ENCODE peak calls at places on chromosomes 2 and 18, in five cellular contexts. One of them, this sample, is unnamed.

GRCh38 chr2:160294339-160294803 is 94.3 kb upstream of the ITGB6 start:
- DNase-seq in dorsolateral prefrontal cortex: no peak
- DNase-seq in uterus: peak
- DNase-seq in right cardiac atrium: peak
- DNase-seq in T-cell: no peak
- DNase-seq in this sample: no peak

GRCh38 chr2:28390857-28391563 is 1.6 kb upstream of the FOSL2 start:
- DNase-seq in dorsolateral prefrontal cortex: peak
- DNase-seq in uterus: peak
- DNase-seq in right cardiac atrium: peak
- DNase-seq in T-cell: no peak
- DNase-seq in this sample: peak

GRCh38 chr2:219523031-219523671 is 8.9 kb downstream of the ASIC4 start:
- DNase-seq in dorsolateral prefrontal cortex: no peak
- DNase-seq in uterus: peak
- DNase-seq in right cardiac atrium: no peak
- DNase-seq in T-cell: no peak
- DNase-seq in this sample: no peak

GRCh38 chr2:67641709-67642397 is 244.7 kb downstream of the ETAA1 start:
- DNase-seq in dorsolateral prefrontal cortex: no peak
- DNase-seq in uterus: peak
- DNase-seq in right cardiac atrium: no peak
- DNase-seq in T-cell: no peak
- DNase-seq in this sample: no peak

GRCh38 chr2:239040152-239040761 is 192.4 kb downstream of the TWIST2 start:
- DNase-seq in dorsolateral prefrontal cortex: peak
- DNase-seq in uterus: no peak
- DNase-seq in right cardiac atrium: no peak
- DNase-seq in T-cell: no peak
- DNase-seq in this sample: no peak

GRCh38 chr2:111122631-111123421 is 2.1 kb downstream of the BCL2L11 start:
- DNase-seq in dorsolateral prefrontal cortex: peak
- DNase-seq in uterus: peak
- DNase-seq in right cardiac atrium: peak
- DNase-seq in T-cell: no peak
- DNase-seq in this sample: peak

GRCh38 chr2:239097428-239097696 is 249.5 kb downstream of the TWIST2 start:
- DNase-seq in dorsolateral prefrontal cortex: no peak
- DNase-seq in uterus: no peak
- DNase-seq in right cardiac atrium: no peak
- DNase-seq in T-cell: no peak
- DNase-seq in this sample: no peak

GRCh38 chr2:3154694-3155093 is 222.9 kb downstream of the EIPR1 start:
- DNase-seq in dorsolateral prefrontal cortex: no peak
- DNase-seq in uterus: no peak
- DNase-seq in right cardiac atrium: no peak
- DNase-seq in T-cell: no peak
- DNase-seq in this sample: no peak

GRCh38 chr2:206728277-206729199 is 10.3 kb upstream of the DYTN start:
- DNase-seq in dorsolateral prefrontal cortex: peak
- DNase-seq in uterus: no peak
- DNase-seq in right cardiac atrium: no peak
- DNase-seq in T-cell: no peak
- DNase-seq in this sample: peak

GRCh38 chr18:32730068-32730467 is 42.8 kb downstream of the KLHL14 start:
- DNase-seq in dorsolateral prefrontal cortex: no peak
- DNase-seq in uterus: no peak
- DNase-seq in right cardiac atrium: no peak
- DNase-seq in T-cell: no peak
- DNase-seq in this sample: no peak

GRCh38 chr2:238797537-238797936 is 50.3 kb upstream of the TWIST2 start:
- DNase-seq in dorsolateral prefrontal cortex: no peak
- DNase-seq in uterus: no peak
- DNase-seq in right cardiac atrium: no peak
- DNase-seq in T-cell: no peak
- DNase-seq in this sample: no peak

GRCh38 chr2:120343433-120344105 is 2.4 kb upstream of the INHBB start:
- DNase-seq in dorsolateral prefrontal cortex: peak
- DNase-seq in uterus: peak
- DNase-seq in right cardiac atrium: peak
- DNase-seq in T-cell: peak
- DNase-seq in this sample: peak

GRCh38 chr18:28422577-28422976 is 245.6 kb upstream of the CDH2 start:
- DNase-seq in dorsolateral prefrontal cortex: no peak
- DNase-seq in uterus: no peak
- DNase-seq in right cardiac atrium: no peak
- DNase-seq in T-cell: no peak
- DNase-seq in this sample: no peak

GRCh38 chr2:149065236-149065635 is 26.7 kb downstream of the LYPD6B start:
- DNase-seq in dorsolateral prefrontal cortex: no peak
- DNase-seq in uterus: no peak
- DNase-seq in right cardiac atrium: no peak
- DNase-seq in T-cell: no peak
- DNase-seq in this sample: no peak

GRCh38 chr2:199903111-199903510 is 8.0 kb upstream of the C2orf69 start:
- DNase-seq in dorsolateral prefrontal cortex: no peak
- DNase-seq in uterus: no peak
- DNase-seq in right cardiac atrium: no peak
- DNase-seq in T-cell: no peak
- DNase-seq in this sample: no peak

GRCh38 chr2:240426797-240427721 is 8.4 kb upstream of the GPC1 start:
- DNase-seq in dorsolateral prefrontal cortex: peak
- DNase-seq in uterus: no peak
- DNase-seq in right cardiac atrium: no peak
- DNase-seq in T-cell: no peak
- DNase-seq in this sample: no peak

GRCh38 chr2:162422894-162423293 is 79.0 kb downstream of the GCA start:
- DNase-seq in dorsolateral prefrontal cortex: no peak
- DNase-seq in uterus: no peak
- DNase-seq in right cardiac atrium: no peak
- DNase-seq in T-cell: no peak
- DNase-seq in this sample: no peak

GRCh38 chr2:45068643-45069140 is 59.4 kb upstream of the SIX2 start:
- DNase-seq in dorsolateral prefrontal cortex: no peak
- DNase-seq in uterus: no peak
- DNase-seq in right cardiac atrium: no peak
- DNase-seq in T-cell: no peak
- DNase-seq in this sample: no peak

GRCh38 chr18:61329398-61329797 is 3.8 kb upstream of the CDH20 start:
- DNase-seq in dorsolateral prefrontal cortex: no peak
- DNase-seq in uterus: no peak
- DNase-seq in right cardiac atrium: no peak
- DNase-seq in T-cell: no peak
- DNase-seq in this sample: no peak

GRCh38 chr18:36374262-36374661 is 76.7 kb downstream of the FHOD3 start:
- DNase-seq in dorsolateral prefrontal cortex: no peak
- DNase-seq in uterus: no peak
- DNase-seq in right cardiac atrium: no peak
- DNase-seq in T-cell: no peak
- DNase-seq in this sample: no peak

GRCh38 chr2:229980440-229981184 is 58.3 kb downstream of the FBXO36 start:
- DNase-seq in dorsolateral prefrontal cortex: peak
- DNase-seq in uterus: peak
- DNase-seq in right cardiac atrium: peak
- DNase-seq in T-cell: no peak
- DNase-seq in this sample: peak

GRCh38 chr2:45837812-45838341 is 186.4 kb downstream of the PRKCE start:
- DNase-seq in dorsolateral prefrontal cortex: no peak
- DNase-seq in uterus: no peak
- DNase-seq in right cardiac atrium: no peak
- DNase-seq in T-cell: no peak
- DNase-seq in this sample: no peak

GRCh38 chr18:41244751-41245150 is 710.3 kb upstream of the PIK3C3 start:
- DNase-seq in dorsolateral prefrontal cortex: no peak
- DNase-seq in uterus: no peak
- DNase-seq in right cardiac atrium: no peak
- DNase-seq in T-cell: no peak
- DNase-seq in this sample: no peak

GRCh38 chr2:45132551-45132950 is 123.3 kb upstream of the SIX2 start:
- DNase-seq in dorsolateral prefrontal cortex: no peak
- DNase-seq in uterus: no peak
- DNase-seq in right cardiac atrium: no peak
- DNase-seq in T-cell: no peak
- DNase-seq in this sample: no peak

GRCh38 chr2:122737429-122738077 is 982.1 kb downstream of the TSN start:
- DNase-seq in dorsolateral prefrontal cortex: no peak
- DNase-seq in uterus: no peak
- DNase-seq in right cardiac atrium: no peak
- DNase-seq in T-cell: no peak
- DNase-seq in this sample: no peak

GRCh38 chr2:65564299-65564698 is 131.9 kb upstream of the SPRED2 start:
- DNase-seq in dorsolateral prefrontal cortex: no peak
- DNase-seq in uterus: no peak
- DNase-seq in right cardiac atrium: no peak
- DNase-seq in T-cell: no peak
- DNase-seq in this sample: no peak

GRCh38 chr18:26425148-26425531 is 123.2 kb downstream of the KCTD1 start:
- DNase-seq in dorsolateral prefrontal cortex: no peak
- DNase-seq in uterus: peak
- DNase-seq in right cardiac atrium: no peak
- DNase-seq in T-cell: no peak
- DNase-seq in this sample: no peak

GRCh38 chr2:6392966-6393365 is 472.7 kb downstream of the CMPK2 start:
- DNase-seq in dorsolateral prefrontal cortex: no peak
- DNase-seq in uterus: no peak
- DNase-seq in right cardiac atrium: no peak
- DNase-seq in T-cell: no peak
- DNase-seq in this sample: no peak

GRCh38 chr18:37550118-37550875 is 15.3 kb downstream of the CELF4 start:
- DNase-seq in dorsolateral prefrontal cortex: peak
- DNase-seq in uterus: no peak
- DNase-seq in right cardiac atrium: no peak
- DNase-seq in T-cell: no peak
- DNase-seq in this sample: no peak

GRCh38 chr2:11348209-11348749 is 3.8 kb upstream of the ROCK2 start:
- DNase-seq in dorsolateral prefrontal cortex: no peak
- DNase-seq in uterus: peak
- DNase-seq in right cardiac atrium: peak
- DNase-seq in T-cell: no peak
- DNase-seq in this sample: no peak

GRCh38 chr18:66695281-66695680 is 91.4 kb upstream of the CDH19 start:
- DNase-seq in dorsolateral prefrontal cortex: no peak
- DNase-seq in uterus: no peak
- DNase-seq in right cardiac atrium: no peak
- DNase-seq in T-cell: no peak
- DNase-seq in this sample: no peak

GRCh38 chr18:63677490-63678225 is 16.0 kb upstream of the SERPINB3 start:
- DNase-seq in dorsolateral prefrontal cortex: no peak
- DNase-seq in uterus: no peak
- DNase-seq in right cardiac atrium: no peak
- DNase-seq in T-cell: no peak
- DNase-seq in this sample: no peak

GRCh38 chr2:31581124-31581795 is 522 bp upstream of the SRD5A2 start:
- DNase-seq in dorsolateral prefrontal cortex: no peak
- DNase-seq in uterus: no peak
- DNase-seq in right cardiac atrium: no peak
- DNase-seq in T-cell: no peak
- DNase-seq in this sample: no peak

GRCh38 chr2:61775956-61776570 is 77.8 kb downstream of the FAM161A start:
- DNase-seq in dorsolateral prefrontal cortex: no peak
- DNase-seq in uterus: no peak
- DNase-seq in right cardiac atrium: no peak
- DNase-seq in T-cell: no peak
- DNase-seq in this sample: no peak

GRCh38 chr18:50429207-50429948 is 54.5 kb downstream of the SKA1 start:
- DNase-seq in dorsolateral prefrontal cortex: no peak
- DNase-seq in uterus: no peak
- DNase-seq in right cardiac atrium: no peak
- DNase-seq in T-cell: no peak
- DNase-seq in this sample: no peak

GRCh38 chr2:166539340-166540162 is 45.5 kb upstream of the SCN7A start:
- DNase-seq in dorsolateral prefrontal cortex: no peak
- DNase-seq in uterus: no peak
- DNase-seq in right cardiac atrium: no peak
- DNase-seq in T-cell: no peak
- DNase-seq in this sample: peak

GRCh38 chr2:64327510-64328414 is 126.2 kb upstream of the LGALSL start:
- DNase-seq in dorsolateral prefrontal cortex: peak
- DNase-seq in uterus: peak
- DNase-seq in right cardiac atrium: peak
- DNase-seq in T-cell: peak
- DNase-seq in this sample: peak

GRCh38 chr2:72925328-72925943 is 8.1 kb downstream of the EMX1 start:
- DNase-seq in dorsolateral prefrontal cortex: no peak
- DNase-seq in uterus: peak
- DNase-seq in right cardiac atrium: no peak
- DNase-seq in T-cell: no peak
- DNase-seq in this sample: no peak

This sample was measured in frontal cortex.